ENCODE peak calls at places on chromosomes 1 and 21, in five cellular contexts. L is heart left ventricle; V is fibroblast of the aortic adventitia; I is stimulated activated CD4-positive, alpha-beta T cell treated with anti-CD3 and anti-CD28 coated beads, Interleukin-15, amount 100 ng/mL, for 1 hour; Q is left kidney. A is an unnamed sample.

GRCh38 chr1:46690931-46691411 is 19.3 kb downstream of the TEX38 start:
- DNase-seq in I (no peak), L (no peak), Q (no peak), V (no peak), A (peak)

GRCh38 chr1:51237714-51238403 is 1.8 kb downstream of the RNF11 start:
- DNase-seq in L (no peak), Q (peak), V (peak), I (no peak), A (peak)

GRCh38 chr1:169201084-169201619 is 94.7 kb downstream of the ATP1B1 start:
- DNase-seq in I (no peak), L (no peak), Q (no peak), V (no peak), A (no peak)

GRCh38 chr1:181872562-181872961 is 188.9 kb downstream of the ZNF648 start:
- DNase-seq in Q (no peak), I (no peak), L (no peak), V (no peak), A (no peak)

GRCh38 chr1:234734412-234734835 is 124.4 kb upstream of the IRF2BP2 start:
- DNase-seq in Q (peak), I (no peak), L (no peak), V (no peak), A (no peak)

GRCh38 chr1:220690140-220691038 is at the start of gene C1orf115:
- DNase-seq in L (peak), V (peak), I (peak), Q (peak), A (no peak)

GRCh38 chr1:162956922-162957321 is 95.9 kb upstream of the CCDC190 start:
- DNase-seq in Q (no peak), I (no peak), L (no peak), V (no peak), A (no peak)

GRCh38 chr1:205003358-205004145 is 39.5 kb upstream of the CNTN2 start:
- DNase-seq in I (no peak), Q (no peak), L (no peak), V (no peak), A (no peak)

GRCh38 chr21:32143222-32143939 is 135.5 kb downstream of the MIS18A start:
- DNase-seq in L (peak), I (no peak), Q (peak), V (peak), A (no peak)

GRCh38 chr21:19864456-19864855 is 1133.8 kb upstream of the NCAM2 start:
- DNase-seq in L (no peak), I (no peak), V (no peak), Q (no peak), A (no peak)

GRCh38 chr1:28910379-28911125 is 3.8 kb upstream of the EPB41 start:
- DNase-seq in V (no peak), I (no peak), L (no peak), Q (no peak), A (no peak)

GRCh38 chr1:92486251-92487077 is at the start of gene GFI1:
- DNase-seq in I (no peak), V (no peak), L (peak), Q (peak), A (no peak)

GRCh38 chr1:115592264-115592663 is 49.5 kb upstream of the VANGL1 start:
- DNase-seq in Q (no peak), I (no peak), L (no peak), V (no peak), A (no peak)

GRCh38 chr21:31526040-31526439 is 133.5 kb upstream of the SOD1 start:
- DNase-seq in V (no peak), L (no peak), Q (no peak), I (no peak), A (no peak)

GRCh38 chr1:45647248-45648021 is 23.6 kb upstream of the CCDC17 start:
- DNase-seq in I (no peak), V (peak), Q (no peak), L (peak), A (peak)

GRCh38 chr1:201783067-201783466 is 45.9 kb upstream of the IPO9 start:
- DNase-seq in Q (no peak), L (no peak), V (peak), I (no peak), A (no peak)

GRCh38 chr1:61812916-61813315 is 70.6 kb downstream of the PATJ start:
- DNase-seq in Q (no peak), I (no peak), V (no peak), L (no peak), A (no peak)

GRCh38 chr21:44509539-44509938 is 30.5 kb downstream of the KRTAP10-1 start:
- DNase-seq in I (no peak), L (peak), V (no peak), Q (no peak), A (no peak)

GRCh38 chr1:151294748-151295462 is 12.8 kb downstream of the ZNF687 start:
- DNase-seq in V (no peak), L (no peak), I (no peak), Q (no peak), A (peak)

GRCh38 chr1:3409737-3410434 is 44.6 kb upstream of the ARHGEF16 start:
- DNase-seq in L (peak), V (peak), I (no peak), Q (peak), A (no peak)

GRCh38 chr1:52423055-52423454 is 18.7 kb downstream of the PRPF38A start:
- DNase-seq in V (no peak), I (no peak), L (no peak), Q (no peak), A (no peak)

GRCh38 chr1:188363943-188364342 is 1535.2 kb downstream of the PLA2G4A start:
- DNase-seq in I (no peak), Q (no peak), V (no peak), L (no peak), A (no peak)

GRCh38 chr1:201778279-201779023 is 50.5 kb upstream of the IPO9 start:
- DNase-seq in Q (no peak), L (no peak), V (peak), I (no peak), A (no peak)

GRCh38 chr21:18608226-18608625 is 204.6 kb upstream of the TMPRSS15 start:
- DNase-seq in L (no peak), Q (no peak), I (no peak), V (no peak), A (no peak)

A was measured in C1 segment of cervical spinal cord.